ENCODE peak calls at places on chromosomes 3 and 15, in ten cellular contexts. M is brain microvascular endothelial cell, D is stomach, R is coronary artery, W is hepatocyte, X is AG04450, C is PC-3, I is endothelial cell of umbilical vein, O is left lung, K is sigmoid colon. H is an unnamed sample.

GRCh38 chr3:78177780-78178179 is 1137.9 kb downstream of the ROBO2 start:
- DNase-seq in M (no peak), K (no peak), X (no peak), D (no peak), O (no peak), I (no peak), W (no peak), C (peak; percentile 10), R (no peak), H (no peak)

GRCh38 chr3:148331111-148331818 is 366.4 kb upstream of the AGTR1 start:
- DNase-seq in R (no peak), X (no peak), D (no peak), O (no peak), M (no peak), C (no peak), K (no peak), I (no peak), W (no peak), H (no peak)

GRCh38 chr3:11002456-11002855 is 9.9 kb downstream of the SLC6A1 start:
- DNase-seq in X (no peak), C (no peak), I (no peak), R (no peak), O (no peak), K (no peak), W (no peak), D (no peak), M (no peak), H (no peak)

GRCh38 chr3:40162616-40163015 is 146.9 kb upstream of the EIF1B start:
- DNase-seq in O (no peak), C (no peak), M (no peak), D (no peak), R (no peak), W (no peak), K (no peak), I (no peak), X (no peak), H (no peak)

GRCh38 chr3:71160800-71161546 is 422.6 kb downstream of the FOXP1 start:
- DNase-seq in D (no peak), M (peak; percentile 54), O (no peak), I (no peak), C (peak; percentile 39), R (no peak), X (peak; percentile 71), W (no peak), K (no peak), H (no peak)

GRCh38 chr3:41116851-41117250 is 82.5 kb upstream of the CTNNB1 start:
- DNase-seq in C (no peak), R (no peak), D (no peak), M (no peak), K (no peak), O (no peak), X (no peak), I (no peak), W (no peak), H (no peak)

GRCh38 chr3:21839592-21839991 is 88.6 kb upstream of the ZNF385D start:
- DNase-seq in I (no peak), O (peak; percentile 29), R (no peak), M (peak; percentile 98), K (no peak), D (no peak), X (no peak), W (peak; percentile 16), C (peak; percentile 68), H (no peak)

GRCh38 chr3:113968986-113969385 is 21.2 kb downstream of the ZDHHC23 start:
- DNase-seq in R (no peak), O (no peak), X (no peak), W (no peak), I (no peak), M (no peak), K (no peak), D (no peak), C (no peak), H (no peak)

GRCh38 chr3:33911525-33912322 is 113.3 kb downstream of the PDCD6IP start:
- DNase-seq in D (no peak), X (no peak), I (no peak), W (no peak), C (peak; percentile 59), R (no peak), M (peak; percentile 52), O (no peak), K (no peak), H (peak; percentile 33)

GRCh38 chr15:83483612-83484011 is 36.5 kb downstream of the SH3GL3 start:
- DNase-seq in O (no peak), D (no peak), X (no peak), R (no peak), I (no peak), C (no peak), K (no peak), M (no peak), W (no peak), H (no peak)

GRCh38 chr15:25790003-25790660 is 73.0 kb downstream of the ATP10A start:
- DNase-seq in D (peak; percentile 35), R (peak; percentile 89), O (peak; percentile 34), X (peak; percentile 72), I (no peak), W (peak; percentile 38), M (peak; percentile 62), K (peak; percentile 91), C (peak; percentile 9), H (no peak)

GRCh38 chr3:113678773-113679172 is 17.7 kb downstream of the USF3 start:
- DNase-seq in R (no peak), D (no peak), I (no peak), M (no peak), C (no peak), K (no peak), W (no peak), O (no peak), X (no peak), H (no peak)

GRCh38 chr3:157460253-157460652 is 23.6 kb downstream of the PTX3 start:
- DNase-seq in M (peak; percentile 48), O (no peak), C (peak; percentile 86), I (peak; percentile 90), X (peak; percentile 74), R (no peak), W (no peak), D (no peak), K (no peak), H (no peak)

GRCh38 chr3:151949706-151950105 is 76.3 kb downstream of the SUCNR1 start:
- DNase-seq in O (no peak), D (no peak), I (no peak), W (no peak), C (peak; percentile 46), R (no peak), M (no peak), K (no peak), X (no peak), H (no peak)

GRCh38 chr3:184645304-184645703 is 66.6 kb downstream of the MAGEF1 start:
- DNase-seq in O (peak; percentile 75), I (no peak), W (peak; percentile 67), R (no peak), K (no peak), C (no peak), X (no peak), D (peak; percentile 80), M (no peak), H (no peak)

GRCh38 chr3:198079771-198080520 is 119.9 kb downstream of the LMLN start:
- DNase-seq in I (no peak), M (no peak), X (no peak), K (no peak), O (no peak), R (no peak), W (peak; percentile 31), D (no peak), C (peak; percentile 54), H (peak; percentile 44)

DNA sequence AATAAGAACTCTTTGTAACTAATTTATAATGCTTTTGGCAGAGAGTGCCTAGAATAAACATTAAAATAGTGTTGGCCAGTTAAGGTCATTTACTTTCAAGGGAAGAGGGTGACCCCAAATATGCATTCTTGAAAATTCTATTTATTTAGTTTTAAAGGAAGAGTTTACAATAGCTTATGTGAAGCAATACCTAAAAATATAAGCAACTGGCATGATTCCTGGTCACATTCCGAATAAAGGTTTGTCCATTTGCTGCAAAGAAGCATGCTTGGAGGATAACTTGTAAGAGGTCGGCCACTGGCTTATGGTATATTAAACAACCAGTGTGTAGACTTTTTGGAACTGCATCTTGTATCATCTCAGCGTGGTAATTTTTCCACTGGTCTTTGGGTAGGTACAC is 10.2 kb downstream of the MITF start:
- DNase-seq in D (no peak), C (no peak), K (no peak), X (peak; percentile 61), R (no peak), W (no peak), O (no peak), I (no peak), M (no peak), H (no peak)
- H3K27ac ChIP-seq in D (no peak overlapping the region), C (no peak overlapping the region), K (peak overlapping the region; percentile 72), X (no peak overlapping the region), R (no peak overlapping the region), W (no peak overlapping the region), O (no peak overlapping the region), I (no peak overlapping the region), M (no peak overlapping the region), H (no peak overlapping the region)

GRCh38 chr3:14406336-14406735 is 3.9 kb downstream of the SLC6A6 start:
- DNase-seq in X (no peak), M (no peak), O (no peak), D (no peak), K (no peak), C (no peak), I (no peak), R (no peak), W (no peak), H (no peak)
- H3K27ac ChIP-seq in X (no peak overlapping the region), M (no peak overlapping the region), O (peak overlapping the region; percentile 97), D (peak overlapping the region; percentile 93), K (peak overlapping the region; percentile 72), C (no peak overlapping the region), I (no peak overlapping the region), R (no peak overlapping the region), W (peak overlapping the region; percentile 21), H (peak overlapping the region; percentile 25)

GRCh38 chr15:48384616-48385015 is 53.4 kb downstream of the DUT start:
- DNase-seq in M (no peak), O (no peak), X (no peak), R (no peak), W (no peak), C (peak; percentile 7), I (no peak), K (no peak), D (no peak), H (peak; percentile 62)
- H3K27ac ChIP-seq in M (no peak overlapping the region), O (no peak overlapping the region), X (no peak overlapping the region), R (peak overlapping the region; percentile 17), W (no peak overlapping the region), C (no peak overlapping the region), I (no peak overlapping the region), K (no peak overlapping the region), D (no peak overlapping the region), H (no peak overlapping the region)

DNA sequence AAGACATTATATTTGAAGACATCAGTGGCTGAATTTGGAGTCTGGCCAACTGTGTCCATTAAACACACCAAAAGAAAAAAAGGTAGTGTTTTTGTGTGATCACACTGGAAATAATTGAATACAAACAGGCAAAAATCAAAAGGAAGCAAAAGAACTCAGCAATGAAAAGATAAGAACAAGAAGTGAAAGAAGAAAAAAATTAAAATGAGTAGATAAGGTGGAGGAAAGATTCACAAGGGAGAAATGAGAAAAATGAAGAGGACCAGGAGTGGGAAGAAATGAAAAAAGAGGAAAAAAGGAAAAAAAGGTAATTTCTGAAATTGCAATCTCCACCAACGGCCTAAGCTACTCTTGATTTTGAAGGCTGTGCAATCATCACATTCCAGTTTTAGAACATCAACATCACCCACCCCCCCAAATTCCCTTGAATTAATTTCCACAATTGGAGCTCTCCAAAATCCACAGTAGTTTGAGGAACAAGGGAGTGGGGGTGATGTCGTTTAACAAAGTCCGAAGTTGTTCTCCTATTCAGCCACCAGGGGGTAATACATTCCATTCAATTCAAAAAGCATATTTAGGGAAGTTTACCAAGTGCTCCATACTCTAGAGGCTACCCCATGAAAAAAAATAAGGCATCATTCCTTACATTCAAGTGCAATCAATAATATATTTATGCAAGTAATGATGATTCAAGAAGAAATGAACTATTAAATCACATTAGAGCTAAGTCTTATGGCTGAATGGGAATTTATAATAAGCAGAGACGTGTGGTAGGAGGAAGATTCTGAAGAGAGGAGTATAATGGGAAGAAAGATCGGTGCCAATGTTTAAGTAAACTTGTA is 37.4 kb downstream of the ZNF860 start:
- DNase-seq in K (no peak), X (no peak), C (peak; percentile 78), W (peak; percentile 54), O (no peak), M (peak; percentile 28), I (peak; percentile 63), R (no peak), D (no peak), H (peak; percentile 65)
- H3K27ac ChIP-seq in K (peak overlapping the region; percentile 5), X (no peak overlapping the region), C (peak overlapping the region; percentile 73), W (peak overlapping the region; percentile 46), O (no peak overlapping the region), M (no peak overlapping the region), I (no peak overlapping the region), R (no peak overlapping the region), D (no peak overlapping the region), H (no peak overlapping the region)

H was measured in RWPE1.